ENCODE peak calls at places on chromosomes 4 and X, in ten cellular contexts. One of them, this sample, is unnamed.

GRCh38 chr4:8506373-8507250 is 66.0 kb downstream of the TRMT44 start:
- DNase-seq in MG63: peak; percentile 16
- DNase-seq in T follicular helper cell: no peak
- DNase-seq in iPS-NIHi11: peak; percentile 70
- DNase-seq in PC-3: no peak
- DNase-seq in cardiac muscle cell: no peak
- DNase-seq in iris pigment epithelial cell: peak; percentile 42
- DNase-seq in stomach: no peak
- DNase-seq in RPMI7951: peak; percentile 75
- DNase-seq in adipocyte: peak; percentile 46
- DNase-seq in this sample: peak; percentile 82

GRCh38 chr4:119100640-119101039 is 35.0 kb upstream of the MYOZ2 start:
- DNase-seq in T follicular helper cell: no peak
- DNase-seq in stomach: no peak
- DNase-seq in RPMI7951: no peak
- DNase-seq in adipocyte: no peak
- DNase-seq in iPS-NIHi11: no peak
- DNase-seq in iris pigment epithelial cell: no peak
- DNase-seq in PC-3: no peak
- DNase-seq in cardiac muscle cell: no peak
- DNase-seq in MG63: no peak
- DNase-seq in this sample: peak; percentile 31

GRCh38 chr4:82287720-82288119 is 86.1 kb downstream of the HNRNPD start:
- DNase-seq in iris pigment epithelial cell: no peak
- DNase-seq in cardiac muscle cell: no peak
- DNase-seq in iPS-NIHi11: no peak
- DNase-seq in MG63: no peak
- DNase-seq in PC-3: peak; percentile 20
- DNase-seq in adipocyte: no peak
- DNase-seq in RPMI7951: no peak
- DNase-seq in stomach: no peak
- DNase-seq in T follicular helper cell: no peak
- DNase-seq in this sample: no peak

GRCh38 chrX:114162068-114162735 is 421.7 kb upstream of the HTR2C start:
- DNase-seq in cardiac muscle cell: peak; percentile 46
- DNase-seq in PC-3: no peak
- DNase-seq in stomach: no peak
- DNase-seq in iris pigment epithelial cell: no peak
- DNase-seq in MG63: peak; percentile 1
- DNase-seq in adipocyte: no peak
- DNase-seq in T follicular helper cell: no peak
- DNase-seq in iPS-NIHi11: peak; percentile 19
- DNase-seq in RPMI7951: no peak
- DNase-seq in this sample: no peak

GRCh38 chrX:110691446-110691845 is 104.2 kb downstream of the CHRDL1 start:
- DNase-seq in T follicular helper cell: no peak
- DNase-seq in PC-3: no peak
- DNase-seq in iPS-NIHi11: no peak
- DNase-seq in MG63: no peak
- DNase-seq in adipocyte: no peak
- DNase-seq in RPMI7951: peak; percentile 19
- DNase-seq in stomach: no peak
- DNase-seq in iris pigment epithelial cell: peak; percentile 1
- DNase-seq in cardiac muscle cell: no peak
- DNase-seq in this sample: no peak

GRCh38 chr4:1502501-1502886 is 96.3 kb upstream of the NKX1-1 start:
- DNase-seq in cardiac muscle cell: no peak
- DNase-seq in PC-3: no peak
- DNase-seq in adipocyte: no peak
- DNase-seq in iPS-NIHi11: peak; percentile 19
- DNase-seq in stomach: no peak
- DNase-seq in T follicular helper cell: no peak
- DNase-seq in iris pigment epithelial cell: no peak
- DNase-seq in RPMI7951: no peak
- DNase-seq in MG63: no peak
- DNase-seq in this sample: no peak

GRCh38 chrX:152926279-152926678 is 28.4 kb downstream of the ZNF185 start:
- DNase-seq in cardiac muscle cell: no peak
- DNase-seq in iPS-NIHi11: peak; percentile 74
- DNase-seq in MG63: peak; percentile 68
- DNase-seq in T follicular helper cell: no peak
- DNase-seq in adipocyte: peak; percentile 75
- DNase-seq in stomach: peak; percentile 37
- DNase-seq in PC-3: peak; percentile 96
- DNase-seq in RPMI7951: peak; percentile 77
- DNase-seq in iris pigment epithelial cell: peak; percentile 54
- DNase-seq in this sample: peak; percentile 66

GRCh38 chrX:109966246-109966645 is 36.7 kb upstream of the TMEM164 start:
- DNase-seq in iPS-NIHi11: no peak
- DNase-seq in PC-3: peak; percentile 67
- DNase-seq in RPMI7951: peak; percentile 25
- DNase-seq in T follicular helper cell: no peak
- DNase-seq in stomach: no peak
- DNase-seq in adipocyte: peak; percentile 4
- DNase-seq in iris pigment epithelial cell: peak; percentile 15
- DNase-seq in MG63: peak; percentile 24
- DNase-seq in cardiac muscle cell: no peak
- DNase-seq in this sample: no peak

GRCh38 chrX:64894454-64895038 is 81.7 kb downstream of the ZC4H2 start:
- DNase-seq in T follicular helper cell: peak; percentile 1
- DNase-seq in MG63: no peak
- DNase-seq in cardiac muscle cell: peak; percentile 56
- DNase-seq in PC-3: peak; percentile 64
- DNase-seq in adipocyte: peak; percentile 10
- DNase-seq in stomach: peak; percentile 48
- DNase-seq in RPMI7951: peak; percentile 30
- DNase-seq in iPS-NIHi11: peak; percentile 39
- DNase-seq in iris pigment epithelial cell: peak; percentile 8
- DNase-seq in this sample: no peak

GRCh38 chrX:75038925-75039324 is 113.7 kb upstream of the NEXMIF start:
- DNase-seq in cardiac muscle cell: peak; percentile 2
- DNase-seq in T follicular helper cell: no peak
- DNase-seq in iris pigment epithelial cell: peak; percentile 45
- DNase-seq in adipocyte: peak; percentile 3
- DNase-seq in MG63: no peak
- DNase-seq in stomach: no peak
- DNase-seq in RPMI7951: peak; percentile 14
- DNase-seq in PC-3: peak; percentile 46
- DNase-seq in iPS-NIHi11: peak; percentile 2
- DNase-seq in this sample: peak; percentile 9

This sample was measured in AG10803.